ENCODE peak calls at places on chromosomes 12 and 14, in eight cellular contexts. L, V, K, Y, E, S, R and W are unnamed samples.

GRCh38 chr12:14367097-14367661 is 1.7 kb downstream of the ATF7IP start:
- DNase-seq in Y (peak), K (no peak), S (peak), L (peak), V (peak), E (no peak), R (peak), W (no peak)

GRCh38 chr12:51821423-51822260 is 26.9 kb downstream of the FIGNL2 start:
- DNase-seq in R (no peak), K (peak), V (no peak), S (no peak), L (no peak), E (no peak), Y (no peak), W (no peak)

GRCh38 chr14:75572104-75572503 is 6.3 kb upstream of the FLVCR2 start:
- DNase-seq in R (no peak), E (no peak), S (no peak), V (no peak), K (no peak), L (no peak), Y (no peak), W (no peak)

GRCh38 chr12:6535960-6536847 is 1.9 kb downstream of the GAPDH start:
- DNase-seq in V (no peak), Y (no peak), R (no peak), S (no peak), L (peak), K (no peak), E (no peak), W (no peak)

GRCh38 chr12:78095623-78096022 is 264.9 kb downstream of the NAV3 start:
- DNase-seq in E (no peak), V (no peak), K (no peak), S (no peak), Y (no peak), L (no peak), R (no peak), W (no peak)

GRCh38 chr14:50560929-50561280 is 960 bp downstream of the ATL1 start:
- DNase-seq in R (peak), Y (peak), V (peak), E (peak), L (peak), K (peak), S (no peak), W (peak)

GRCh38 chr14:29016050-29016900 is 249.7 kb downstream of the FOXG1 start:
- DNase-seq in R (peak), V (peak), S (peak), K (no peak), L (peak), Y (peak), E (no peak), W (peak)

GRCh38 chr12:66288121-66288520 is 14.2 kb upstream of the HELB start:
- DNase-seq in R (no peak), Y (no peak), V (no peak), S (no peak), E (no peak), K (no peak), L (no peak), W (no peak)

GRCh38 chr12:125149160-125150108 is 84.2 kb downstream of the AACS start:
- DNase-seq in R (no peak), L (no peak), S (peak), K (peak), Y (no peak), E (no peak), V (no peak), W (peak)

GRCh38 chr14:104171029-104171697 is 32.8 kb downstream of the KIF26A start:
- DNase-seq in S (no peak), Y (no peak), L (no peak), V (no peak), R (no peak), K (no peak), E (no peak), W (no peak)